ENCODE peak calls at places on chromosome 20, in six cellular contexts. Y, R, X, G, C and E are unnamed samples.

GRCh38 chr20:58692579-58693225 is at the start of gene NPEPL1:
- DNase-seq in G (peak; percentile 74), Y (peak; percentile 92), X (peak; percentile 77), R (peak; percentile 64), C (peak; percentile 64), E (peak; percentile 87)

GRCh38 chr20:11716239-11716944 is 201.3 kb upstream of the BTBD3 start:
- DNase-seq in C (peak; percentile 94), Y (peak; percentile 81), G (peak; percentile 38), R (peak; percentile 3), X (peak; percentile 25), E (no peak)

GRCh38 chr20:36859282-36859555 is 16.7 kb upstream of the TLDC2 start:
- DNase-seq in Y (no peak), R (no peak), X (no peak), G (no peak), C (no peak), E (no peak)

GRCh38 chr20:44309763-44310663 is 989 bp downstream of the FITM2 start:
- DNase-seq in C (peak; percentile 25), R (peak; percentile 28), G (peak; percentile 84), X (no peak), Y (peak; percentile 76), E (no peak)

GRCh38 chr20:59032713-59033059 is 551 bp upstream of the ATP5F1E start:
- DNase-seq in Y (peak; percentile 76), R (no peak), C (no peak), X (peak; percentile 58), G (no peak), E (no peak)

GRCh38 chr20:48019940-48020339 is 234.7 kb upstream of the SULF2 start:
- DNase-seq in Y (no peak), R (no peak), X (no peak), C (no peak), G (no peak), E (no peak)

GRCh38 chr20:50580016-50580747 is 70.0 kb downstream of the PTPN1 start:
- DNase-seq in Y (peak; percentile 75), C (no peak), G (peak; percentile 55), X (peak; percentile 82), R (peak; percentile 65), E (no peak)

GRCh38 chr20:16111132-16111852 is 462.0 kb downstream of the KIF16B start:
- DNase-seq in G (no peak), Y (no peak), X (no peak), C (no peak), R (no peak), E (no peak)

GRCh38 chr20:6673071-6673470 is 94.4 kb upstream of the BMP2 start:
- DNase-seq in Y (no peak), G (no peak), C (no peak), X (no peak), R (no peak), E (no peak)

GRCh38 chr20:34016736-34017135 is 23.0 kb downstream of the RALY start:
- DNase-seq in X (no peak), C (no peak), Y (no peak), R (no peak), G (no peak), E (no peak)

GRCh38 chr20:36850759-36851158 is 25.2 kb upstream of the TLDC2 start:
- DNase-seq in X (no peak), Y (no peak), C (no peak), R (no peak), G (no peak), E (no peak)

GRCh38 chr20:43975096-43975768 is 60.6 kb downstream of the TOX2 start:
- DNase-seq in R (no peak), X (no peak), C (peak; percentile 81), Y (peak; percentile 84), G (peak; percentile 90), E (no peak)

GRCh38 chr20:41154436-41155176 is 17.3 kb downstream of the PLCG1 start:
- DNase-seq in G (no peak), C (no peak), Y (no peak), X (no peak), R (no peak), E (no peak)

GRCh38 chr20:50274570-50275430 is 84.2 kb downstream of the CEBPB start:
- DNase-seq in R (peak; percentile 85), X (no peak), Y (no peak), G (no peak), C (no peak), E (peak; percentile 60)

GRCh38 chr20:38833154-38833856 is 27.8 kb downstream of the PPP1R16B start:
- DNase-seq in C (no peak), Y (no peak), X (no peak), R (no peak), G (no peak), E (no peak)

DNA sequence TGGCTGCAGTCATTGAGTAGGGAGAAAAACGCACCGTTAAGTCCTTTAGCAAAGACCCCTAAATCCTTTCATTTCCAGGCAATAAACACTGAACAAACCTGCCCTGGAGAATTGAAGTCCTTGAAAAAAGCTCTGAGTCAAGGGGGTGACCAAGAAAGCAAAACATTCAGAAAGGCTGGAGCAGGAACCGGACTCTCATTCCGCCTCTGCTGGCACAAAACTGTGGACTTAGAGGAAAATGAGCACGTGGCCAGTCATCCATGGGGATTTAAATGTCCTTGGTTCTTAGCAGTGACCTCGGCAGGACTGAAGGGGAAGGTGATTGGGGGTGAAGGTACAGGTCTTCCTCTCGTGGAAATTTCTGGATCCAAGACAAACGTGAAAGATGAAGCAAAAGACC is 103.0 kb downstream of the CDH4 start:
- DNase-seq in Y (no peak), G (no peak), X (no peak), C (peak; percentile 37), R (no peak), E (no peak)
- H3K36me3 ChIP-seq in Y (no peaks in the 10 kb centered on the region), G (no peaks in the 10 kb centered on the region), X (no peaks in the 10 kb centered on the region), C (no peaks in the 10 kb centered on the region), R (no peaks in the 10 kb centered on the region), E (no peaks in the 10 kb centered on the region)

GRCh38 chr20:39865446-39865845 is 823.6 kb downstream of the MAFB start:
- DNase-seq in R (no peak), C (no peak), G (no peak), Y (no peak), X (no peak), E (no peak)

GRCh38 chr20:39857188-39857587 is 831.8 kb downstream of the MAFB start:
- DNase-seq in X (no peak), C (no peak), Y (no peak), R (no peak), G (peak; percentile 42), E (no peak)

GRCh38 chr20:39862613-39863012 is 826.4 kb downstream of the MAFB start:
- DNase-seq in X (no peak), Y (peak; percentile 62), R (no peak), C (no peak), G (peak; percentile 79), E (no peak)

GRCh38 chr20:39855799-39856198 is 833.2 kb downstream of the MAFB start:
- DNase-seq in Y (no peak), G (peak; percentile 56), C (peak; percentile 79), X (no peak), R (no peak), E (no peak)

GRCh38 chr20:39861381-39861780 is 827.7 kb downstream of the MAFB start:
- DNase-seq in G (no peak), Y (no peak), X (no peak), C (no peak), R (peak; percentile 51), E (no peak)
- H3K36me3 ChIP-seq in G (no peaks in the 10 kb centered on the region), Y (no peaks in the 10 kb centered on the region), X (no peaks in the 10 kb centered on the region), C (no peaks in the 10 kb centered on the region), R (no peaks in the 10 kb centered on the region), E (no peaks in the 10 kb centered on the region)

GRCh38 chr20:56389807-56390206 is 2.2 kb downstream of the AURKA start:
- DNase-seq in R (no peak), Y (no peak), X (no peak), C (no peak), G (no peak), E (no peak)

GRCh38 chr20:56391596-56392281 is at the start of gene AURKA:
- DNase-seq in X (peak; percentile 13), Y (no peak), R (no peak), G (no peak), C (peak; percentile 1), E (no peak)

GRCh38 chr20:56391037-56391436 is 978 bp downstream of the AURKA start:
- DNase-seq in C (no peak), R (no peak), X (no peak), Y (peak; percentile 2), G (no peak), E (no peak)

GRCh38 chr20:56386219-56386618 is 5.8 kb downstream of the AURKA start:
- DNase-seq in G (no peak), C (no peak), X (no peak), Y (no peak), R (no peak), E (no peak)

GRCh38 chr20:56388882-56389281 is 3.1 kb downstream of the AURKA start:
- DNase-seq in Y (no peak), R (no peak), X (no peak), C (no peak), G (no peak), E (no peak)
- H3K36me3 ChIP-seq in Y (no peaks in the 10 kb centered on the region), R (no peaks in the 10 kb centered on the region), X (peaks cover 67% of the 10 kb centered on the region), C (peaks cover 23% of the 10 kb centered on the region), G (peaks cover 7% of the 10 kb centered on the region), E (no peaks in the 10 kb centered on the region)

GRCh38 chr20:45897289-45897688 is 6.2 kb downstream of the CTSA start:
- DNase-seq in Y (no peak), G (no peak), R (no peak), C (no peak), X (no peak), E (no peak)
- H3K36me3 ChIP-seq in Y (peaks cover 71% of the 10 kb centered on the region), G (peaks cover 33% of the 10 kb centered on the region), R (peaks cover 21% of the 10 kb centered on the region), C (peaks cover 10% of the 10 kb centered on the region), X (peaks cover 41% of the 10 kb centered on the region), E (no peaks in the 10 kb centered on the region)

GRCh38 chr20:22701679-22702308 is 117.4 kb upstream of the FOXA2 start:
- DNase-seq in X (no peak), Y (no peak), G (no peak), C (no peak), R (no peak), E (no peak)

GRCh38 chr20:22698443-22698842 is 114.1 kb upstream of the FOXA2 start:
- DNase-seq in R (no peak), X (no peak), C (no peak), G (no peak), Y (no peak), E (no peak)

GRCh38 chr20:22703843-22704242 is 119.5 kb upstream of the FOXA2 start:
- DNase-seq in G (no peak), C (no peak), Y (no peak), X (no peak), R (no peak), E (no peak)

GRCh38 chr20:22699396-22699795 is 115.0 kb upstream of the FOXA2 start:
- DNase-seq in G (no peak), X (no peak), R (no peak), C (no peak), Y (no peak), E (no peak)

DNA sequence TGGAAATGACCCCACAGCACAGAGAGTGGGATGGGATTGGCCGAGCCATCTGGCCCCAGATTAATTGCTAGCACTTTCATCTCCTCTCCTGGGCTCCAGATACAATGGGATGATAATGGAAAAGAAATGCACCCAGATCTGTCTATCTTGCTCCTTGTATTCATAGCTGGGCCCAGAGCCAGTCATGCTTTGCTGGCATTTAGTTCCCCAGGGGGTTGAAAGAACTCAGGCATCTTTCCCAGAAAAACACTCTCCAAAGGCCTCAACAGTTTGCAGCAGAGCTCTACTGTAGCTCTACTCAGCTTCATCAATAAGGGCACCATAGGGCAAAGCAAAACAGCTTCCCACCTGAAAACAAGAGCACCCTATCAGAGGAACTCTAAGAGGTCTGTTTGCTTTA is 116.0 kb upstream of the FOXA2 start:
- DNase-seq in G (no peak), Y (peak; percentile 86), C (no peak), R (no peak), X (no peak), E (no peak)
- H3K36me3 ChIP-seq in G (no peaks in the 10 kb centered on the region), Y (no peaks in the 10 kb centered on the region), C (no peaks in the 10 kb centered on the region), R (no peaks in the 10 kb centered on the region), X (no peaks in the 10 kb centered on the region), E (no peaks in the 10 kb centered on the region)

GRCh38 chr20:21376631-21377030 is 20.7 kb downstream of the NKX2-4 start:
- DNase-seq in G (no peak), C (no peak), Y (no peak), R (no peak), X (no peak), E (no peak)
- H3K36me3 ChIP-seq in G (no peaks in the 10 kb centered on the region), C (peaks cover 6% of the 10 kb centered on the region), Y (peaks cover 14% of the 10 kb centered on the region), R (no peaks in the 10 kb centered on the region), X (peaks cover 6% of the 10 kb centered on the region), E (no peaks in the 10 kb centered on the region)